ENCODE peak calls at places on chromosomes 3 and 15, in nine cellular contexts. P is nephron progenitor cell; R is fibroblast of lung; A is CD4-positive, alpha-beta T cell; N is CD8-positive, alpha-beta T cell; M is stomach; I is B cell; J is glutamatergic neuron; C is Caco-2. U is an unnamed sample.

GRCh38 chr3:7788881-7789280 is 712.7 kb upstream of the LMCD1 start:
- DNase-seq in C (no peak), M (no peak), I (no peak), J (no peak), A (no peak), P (no peak), N (no peak), R (peak; percentile 45), U (no peak)

GRCh38 chr3:98884675-98885371 is 16.7 kb downstream of the DCBLD2 start:
- DNase-seq in P (no peak), M (no peak), C (no peak), R (peak; percentile 76), A (no peak), I (no peak), N (no peak), J (no peak), U (no peak)

GRCh38 chr15:32842081-32842480 is 124.3 kb downstream of the GREM1 start:
- DNase-seq in A (no peak), I (no peak), R (no peak), P (no peak), J (no peak), M (no peak), C (no peak), N (no peak), U (no peak)

GRCh38 chr3:194761384-194761783 is 75.7 kb downstream of the FAM43A start:
- DNase-seq in P (no peak), M (no peak), N (no peak), R (no peak), J (no peak), C (no peak), I (no peak), A (no peak), U (no peak)

GRCh38 chr3:45480218-45480617 is 91.8 kb downstream of the LARS2 start:
- DNase-seq in P (no peak), C (peak; percentile 84), R (peak; percentile 38), M (no peak), N (no peak), I (no peak), J (no peak), A (no peak), U (no peak)

GRCh38 chr3:150147776-150148175 is 177.1 kb upstream of the PFN2 start:
- DNase-seq in A (no peak), P (no peak), C (no peak), R (peak; percentile 75), J (no peak), N (no peak), I (no peak), M (no peak), U (no peak)

GRCh38 chr15:57921371-57921770 is 144.1 kb downstream of the ALDH1A2 start:
- DNase-seq in J (no peak), A (no peak), C (no peak), N (no peak), M (no peak), R (no peak), I (no peak), P (no peak), U (no peak)

GRCh38 chr15:57953874-57954273 is 111.6 kb downstream of the ALDH1A2 start:
- DNase-seq in P (no peak), J (no peak), C (no peak), A (no peak), R (no peak), N (no peak), M (no peak), I (no peak), U (no peak)

GRCh38 chr3:16343101-16343500 is 78.1 kb downstream of the OXNAD1 start:
- DNase-seq in M (no peak), A (no peak), P (no peak), J (no peak), R (no peak), N (no peak), C (no peak), I (no peak), U (no peak)

GRCh38 chr3:42855547-42856380 is 19.9 kb downstream of the CYP8B1 start:
- DNase-seq in M (no peak), N (no peak), R (no peak), P (no peak), A (no peak), C (no peak), I (no peak), J (no peak), U (no peak)

GRCh38 chr3:156317457-156317856 is 197.1 kb downstream of the KCNAB1 start:
- DNase-seq in C (no peak), I (no peak), M (no peak), A (no peak), N (no peak), P (no peak), J (no peak), R (peak; percentile 80), U (peak; percentile 44)

GRCh38 chr15:78671626-78672211 is 30.7 kb upstream of the CHRNB4 start:
- DNase-seq in J (peak; percentile 85), P (no peak), M (no peak), I (no peak), R (no peak), C (no peak), A (no peak), N (no peak), U (no peak)

GRCh38 chr15:81023483-81024264 is 23.0 kb downstream of the TLNRD1 start:
- DNase-seq in J (peak; percentile 34), P (no peak), M (no peak), N (no peak), A (no peak), I (peak; percentile 15), R (peak; percentile 69), C (no peak), U (no peak)

GRCh38 chr3:122826315-122826714 is 31.4 kb downstream of the SLC49A4 start:
- DNase-seq in P (no peak), C (no peak), N (no peak), M (no peak), I (no peak), R (no peak), A (no peak), J (no peak), U (no peak)

DNA sequence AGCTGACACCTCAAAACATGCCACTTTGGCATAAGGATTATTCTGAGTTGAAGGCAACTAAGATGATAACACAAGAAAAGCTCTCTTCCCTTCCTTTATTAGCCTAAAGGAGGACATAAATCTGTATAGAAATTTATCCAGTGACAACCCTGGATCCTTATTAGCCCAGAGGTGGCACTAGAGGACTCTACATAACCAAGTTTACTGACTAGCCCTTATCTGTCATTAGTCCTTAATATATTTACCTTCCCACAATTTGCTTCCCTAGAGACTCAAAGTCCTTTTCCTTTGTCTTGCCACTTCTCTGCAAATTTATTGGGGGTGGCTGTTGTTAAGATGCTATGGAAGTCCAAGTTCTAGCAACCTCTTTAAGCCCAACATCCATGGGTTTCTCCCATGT is 26.7 kb downstream of the CEP70 start:
- DNase-seq in N (no peak), A (no peak), M (no peak), J (no peak), I (no peak), P (no peak), C (no peak), R (no peak), U (no peak)
- TF ChIP-seq CTCF in N (no peak), A (no peak), M (peak; percentile 10), J (no peak), I (no peak), P (no peak), C (peak; percentile 12), R (no peak), U (no peak)

GRCh38 chr3:58539636-58540035 is 2.6 kb upstream of the ACOX2 start:
- DNase-seq in I (no peak), J (no peak), M (no peak), A (no peak), R (peak; percentile 34), C (no peak), N (no peak), P (no peak), U (no peak)

GRCh38 chr3:58540176-58540863 is 3.3 kb upstream of the ACOX2 start:
- DNase-seq in I (no peak), C (no peak), R (no peak), M (no peak), P (no peak), N (no peak), A (no peak), J (no peak), U (no peak)

GRCh38 chr3:58544546-58544945 is 7.6 kb upstream of the ACOX2 start:
- DNase-seq in A (no peak), J (no peak), N (no peak), M (no peak), R (peak; percentile 63), I (no peak), C (no peak), P (no peak), U (no peak)
- TF ChIP-seq CTCF in A (no peak), J (no peak), N (no peak), M (no peak), R (no peak), I (no peak), C (no peak), P (no peak), U (no peak)

GRCh38 chr15:49674370-49674769 is 53.5 kb downstream of the DTWD1 start:
- DNase-seq in M (no peak), P (no peak), C (no peak), A (no peak), R (peak; percentile 31), I (no peak), N (no peak), J (no peak), U (no peak)

GRCh38 chr15:49678655-49679054 is 57.8 kb downstream of the DTWD1 start:
- DNase-seq in M (no peak), P (no peak), C (no peak), I (no peak), R (no peak), J (no peak), N (no peak), A (no peak), U (no peak)

GRCh38 chr15:49673861-49674260 is 53.0 kb downstream of the DTWD1 start:
- DNase-seq in C (no peak), I (no peak), N (no peak), M (no peak), P (no peak), J (no peak), A (no peak), R (no peak), U (no peak)

GRCh38 chr15:49669288-49669687 is 48.4 kb downstream of the DTWD1 start:
- DNase-seq in I (no peak), R (no peak), J (no peak), M (no peak), P (no peak), C (no peak), A (no peak), N (no peak), U (no peak)

DNA sequence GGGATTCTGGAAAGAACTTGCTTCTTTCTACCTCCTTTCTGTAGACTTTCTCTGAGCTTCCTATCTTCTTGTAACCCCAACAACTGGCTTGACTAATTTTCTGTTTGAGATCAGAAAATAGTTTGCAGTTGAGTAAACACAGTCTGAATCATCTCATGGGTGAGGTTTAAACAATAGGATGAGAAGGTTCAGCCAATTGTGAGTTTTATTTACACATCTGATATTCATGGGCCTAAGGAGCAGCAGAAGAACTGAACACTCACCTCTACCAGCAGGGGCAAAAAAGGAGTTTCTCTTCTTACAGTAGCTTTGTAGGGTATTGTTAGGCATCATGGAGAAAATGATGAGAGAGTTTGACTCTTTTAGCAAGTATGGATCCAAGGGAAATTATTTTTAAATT is 54.2 kb downstream of the DTWD1 start:
- DNase-seq in A (no peak), I (no peak), N (no peak), C (no peak), M (no peak), J (no peak), R (peak; percentile 88), P (no peak), U (peak; percentile 53)
- TF ChIP-seq CTCF in A (no peak), I (no peak), N (no peak), C (no peak), M (no peak), J (no peak), R (no peak), P (no peak), U (peak; percentile 42)

GRCh38 chr3:25789596-25790556 is at the start of gene OXSM:
- DNase-seq in M (peak; percentile 91), P (peak; percentile 79), R (peak; percentile 94), J (peak; percentile 78), N (peak; percentile 89), I (peak; percentile 99), C (peak; percentile 85), A (peak; percentile 79), U (peak; percentile 28)
- TF ChIP-seq CTCF in M (no peak), P (no peak), R (no peak), J (no peak), N (no peak), I (no peak), C (no peak), A (no peak), U (no peak)